ENCODE peak calls at places on chromosome 4, in five cellular contexts. S is hepatocyte, V is transverse colon, L is tibial nerve, F is neural progenitor cell. N is an unnamed sample. For H3K4me1, the result is how much of the 10 kb centered on the place peaks cover.

GRCh38 chr4:53196872-53197759 is 168.7 kb downstream of the SCFD2 start:
- DNase-seq in S (peak), F (peak), L (peak), V (no peak), N (no peak)

GRCh38 chr4:11634283-11634682 is 205.6 kb upstream of the HS3ST1 start:
- DNase-seq in S (peak), F (no peak), V (peak), L (no peak), N (no peak)

GRCh38 chr4:42649870-42650269 is 7.0 kb downstream of the ATP8A1 start:
- DNase-seq in S (no peak), L (no peak), V (no peak), F (no peak), N (no peak)

GRCh38 chr4:144645621-144646522 is at the start of gene HHIP:
- DNase-seq in V (peak), S (peak), L (peak), F (peak), N (no peak)

GRCh38 chr4:87908341-87908740 is 67.2 kb upstream of the SPP1 start:
- DNase-seq in S (no peak), L (no peak), V (no peak), F (no peak), N (no peak)

GRCh38 chr4:4693258-4693657 is 151.4 kb upstream of the STX18 start:
- DNase-seq in V (no peak), L (no peak), S (no peak), F (no peak), N (no peak)

GRCh38 chr4:41214158-41215146 is at the start of gene APBB2:
- DNase-seq in F (peak), S (peak), V (peak), L (peak), N (peak)

GRCh38 chr4:153113061-153113837 is 91.0 kb upstream of the TRIM2 start:
- DNase-seq in F (no peak), V (no peak), S (no peak), L (no peak), N (peak)

GRCh38 chr4:25883565-25883964 is 20.8 kb upstream of the SEL1L3 start:
- DNase-seq in V (no peak), L (no peak), F (no peak), S (no peak), N (no peak)

GRCh38 chr4:81454498-81454897 is 17.2 kb downstream of the RASGEF1B start:
- DNase-seq in L (no peak), S (no peak), F (no peak), V (peak), N (no peak)

GRCh38 chr4:82851902-82852750 is 38.8 kb downstream of the SEC31A start:
- DNase-seq in F (peak), S (peak), V (no peak), L (no peak), N (no peak)

GRCh38 chr4:109816082-109816442 is 500 bp downstream of the GAR1 start:
- DNase-seq in F (peak), V (peak), S (peak), L (no peak), N (no peak)

GRCh38 chr4:125891597-125892258 is 577.0 kb downstream of the FAT4 start:
- DNase-seq in S (peak), V (no peak), F (no peak), L (no peak), N (no peak)

GRCh38 chr4:62709618-62710252 is 1509.6 kb downstream of the ADGRL3 start:
- DNase-seq in L (no peak), S (peak), V (no peak), F (peak), N (no peak)

GRCh38 chr4:128517739-128518510 is 230.3 kb upstream of the PGRMC2 start:
- DNase-seq in F (peak), S (peak), L (peak), V (peak), N (peak)

GRCh38 chr4:33975996-33976395 is 2268.3 kb downstream of the ARAP2 start:
- DNase-seq in F (no peak), V (no peak), L (no peak), S (no peak), N (no peak)

GRCh38 chr4:8504279-8505007 is 63.9 kb downstream of the TRMT44 start:
- DNase-seq in V (peak), S (no peak), L (no peak), F (no peak), N (no peak)

GRCh38 chr4:25817059-25817681 is 45.6 kb downstream of the SEL1L3 start:
- DNase-seq in L (no peak), F (no peak), V (no peak), S (no peak), N (no peak)

GRCh38 chr4:51906167-51906647 is 63.3 kb downstream of the DCUN1D4 start:
- DNase-seq in F (no peak), L (no peak), S (peak), V (no peak), N (no peak)

GRCh38 chr4:115424852-115425251 is 311.4 kb upstream of the NDST4 start:
- DNase-seq in S (no peak), F (no peak), L (no peak), V (no peak), N (no peak)

GRCh38 chr4:156949373-156949814 is 22.2 kb downstream of the PDGFC start:
- DNase-seq in L (no peak), V (no peak), F (no peak), S (no peak), N (no peak)

GRCh38 chr4:173522160-173522873 is 7.7 kb downstream of the HAND2 start:
- DNase-seq in S (peak), V (peak), L (peak), F (peak), N (peak)

GRCh38 chr4:173519130-173520101 is 10.6 kb downstream of the HAND2 start:
- DNase-seq in F (peak), L (no peak), V (no peak), S (peak), N (no peak)

GRCh38 chr4:173521474-173522159 is 8.4 kb downstream of the HAND2 start:
- DNase-seq in F (peak), V (no peak), S (no peak), L (no peak), N (no peak)

GRCh38 chr4:173522874-173523395 is 7.1 kb downstream of the HAND2 start:
- DNase-seq in L (no peak), V (no peak), S (no peak), F (no peak), N (no peak)

DNA sequence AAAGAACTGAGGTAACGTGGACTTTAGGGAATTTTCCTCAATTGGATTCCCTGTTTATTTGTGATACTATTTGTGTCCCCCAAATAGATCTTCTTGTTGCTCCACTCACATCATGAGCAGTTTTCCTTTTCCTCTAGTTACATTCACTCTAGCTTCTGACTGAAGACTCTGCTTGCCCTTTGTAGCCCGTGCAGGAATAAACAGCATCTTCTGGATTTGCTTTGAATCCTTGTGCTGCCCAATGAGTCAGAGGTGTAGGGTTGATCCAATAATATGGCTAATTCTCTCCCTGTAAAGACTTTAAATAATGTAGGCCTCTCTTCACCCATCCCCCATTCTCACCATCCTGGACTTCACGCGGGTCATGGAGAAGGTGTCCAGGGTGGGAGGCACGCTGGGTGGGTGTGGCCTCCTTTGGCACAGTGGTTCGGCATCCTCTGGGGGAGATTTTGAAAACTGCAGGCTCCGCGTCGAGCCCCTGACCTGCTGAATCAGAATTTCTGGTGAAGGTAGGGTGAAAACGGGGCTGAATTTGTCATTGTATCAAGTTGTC is 9.0 kb downstream of the HAND2 start:
- DNase-seq in L (no peak), F (peak), V (no peak), S (no peak), N (no peak)
- H3K4me3 ChIP-seq in L (no peak), F (no peak), V (no peak), S (no peak), N (no peak)

DNA sequence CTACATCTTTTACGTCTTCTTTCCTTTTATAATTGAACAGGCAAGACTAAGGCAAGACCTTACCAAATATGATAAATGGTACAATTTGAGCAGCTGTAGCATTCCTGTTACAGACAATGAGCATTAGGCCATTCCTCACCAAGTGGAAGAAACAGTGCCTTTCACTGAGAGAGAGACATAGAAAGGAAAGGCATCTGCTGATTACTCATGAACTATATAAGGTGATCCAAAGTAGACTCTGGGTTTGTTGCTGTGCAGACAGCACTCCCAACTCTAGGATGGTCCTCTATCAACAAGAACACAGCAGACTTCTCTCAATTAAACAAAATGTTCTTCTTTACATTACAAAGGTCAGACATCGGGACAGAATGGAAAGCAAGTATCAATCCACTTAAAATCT is 91.9 kb downstream of the FAM13A start:
- DNase-seq in V (no peak), S (no peak), L (no peak), F (no peak), N (no peak)
- H3K4me1 ChIP-seq in V (under half), S (under half), L (under half), F (under half), N (under half)

GRCh38 chr4:139279723-139280620 is at the start of gene MGARP:
- DNase-seq in S (peak), V (no peak), F (peak), L (no peak), N (no peak)
- H3K4me3 ChIP-seq in S (peak), V (no peak), F (peak), L (peak), N (peak)

DNA sequence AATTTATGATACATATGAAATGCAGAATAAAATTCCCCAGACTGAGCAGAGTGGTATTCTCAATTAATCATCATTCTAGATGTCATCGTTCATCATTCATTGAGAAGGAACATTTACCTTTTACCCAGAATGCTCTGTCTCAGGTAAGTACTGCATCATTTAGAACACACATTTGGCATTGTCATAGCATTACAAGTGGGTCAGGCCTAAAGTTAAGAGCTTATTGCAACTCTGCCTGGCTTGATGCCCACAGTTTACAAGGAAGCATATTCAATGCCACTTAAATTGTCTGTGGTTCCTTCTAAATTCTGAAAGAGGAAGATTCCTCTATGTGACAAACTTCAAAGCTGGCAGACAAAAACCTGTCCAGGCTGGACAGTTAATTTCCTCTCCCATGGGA is 87.3 kb downstream of the CAMK2D start:
- DNase-seq in L (peak), F (no peak), V (peak), S (no peak), N (no peak)
- H3K4me1 ChIP-seq in L (under half), F (under half), V (under half), S (under half), N (under half)

GRCh38 chr4:169810325-169811323 is 52.9 kb upstream of the HPF1 start:
- DNase-seq in F (peak), L (peak), V (peak), S (peak), N (no peak)
- H3K4me3 ChIP-seq in F (no peak), L (no peak), V (no peak), S (no peak), N (no peak)

DNA sequence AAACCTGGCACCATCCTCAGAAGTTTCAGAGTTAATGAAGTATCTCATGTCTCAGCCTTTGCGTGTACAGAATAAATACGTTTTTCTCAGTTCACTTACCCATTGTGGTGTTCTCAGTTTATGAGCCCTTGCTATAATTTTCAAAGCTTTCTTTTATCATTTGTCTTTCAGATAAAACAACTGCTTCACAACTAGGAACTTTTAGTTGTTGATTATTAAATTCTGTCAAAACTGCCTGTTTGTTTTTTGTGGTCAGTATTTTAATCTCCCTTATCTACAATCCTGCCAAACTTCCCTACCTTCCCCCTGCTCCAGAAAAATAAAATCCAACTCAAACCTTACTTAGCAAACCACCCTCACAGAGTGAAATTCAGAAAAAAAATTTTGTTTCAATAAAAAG is 21.7 kb downstream of the ADD1 start:
- DNase-seq in F (no peak), V (no peak), L (no peak), S (no peak), N (no peak)
- H3K4me1 ChIP-seq in F (half or more), V (half or more), L (under half), S (half or more), N (under half)